ENCODE peak calls at places on chromosomes 16 and 17, in eight cellular contexts. One of them, this sample, is unnamed. For H3K27me3, the result is how much of the 10 kb centered on the place peaks cover.

GRCh38 chr17:81126281-81127132 is 38.8 kb upstream of the PVALEF start:
- DNase-seq in cardiac muscle cell: no peak
- DNase-seq in GM23338: no peak
- DNase-seq in K562: no peak
- DNase-seq in AG04450: no peak
- DNase-seq in uterus: no peak
- DNase-seq in CD8-positive, alpha-beta T cell: no peak
- DNase-seq in ovary: no peak
- DNase-seq in this sample: no peak

GRCh38 chr17:33039874-33040273 is 48.2 kb downstream of the SPACA3 start:
- DNase-seq in cardiac muscle cell: peak
- DNase-seq in GM23338: no peak
- DNase-seq in K562: no peak
- DNase-seq in AG04450: peak
- DNase-seq in uterus: no peak
- DNase-seq in CD8-positive, alpha-beta T cell: no peak
- DNase-seq in ovary: no peak
- DNase-seq in this sample: no peak

GRCh38 chr17:75078097-75079022 is 9.4 kb upstream of the SLC16A5 start:
- DNase-seq in cardiac muscle cell: peak
- DNase-seq in GM23338: no peak
- DNase-seq in K562: no peak
- DNase-seq in AG04450: peak
- DNase-seq in uterus: no peak
- DNase-seq in CD8-positive, alpha-beta T cell: no peak
- DNase-seq in ovary: no peak
- DNase-seq in this sample: no peak

GRCh38 chr16:22694887-22695382 is 119.0 kb upstream of the HS3ST2 start:
- DNase-seq in cardiac muscle cell: peak
- DNase-seq in GM23338: no peak
- DNase-seq in K562: no peak
- DNase-seq in AG04450: peak
- DNase-seq in uterus: peak
- DNase-seq in CD8-positive, alpha-beta T cell: no peak
- DNase-seq in ovary: no peak
- DNase-seq in this sample: no peak

GRCh38 chr16:54318941-54319340 is 32.4 kb upstream of the IRX3 start:
- DNase-seq in cardiac muscle cell: no peak
- DNase-seq in GM23338: no peak
- DNase-seq in K562: no peak
- DNase-seq in AG04450: no peak
- DNase-seq in uterus: no peak
- DNase-seq in CD8-positive, alpha-beta T cell: no peak
- DNase-seq in ovary: no peak
- DNase-seq in this sample: no peak

GRCh38 chr16:2467301-2468141 is 3.6 kb upstream of the NTN3 start:
- DNase-seq in cardiac muscle cell: peak
- DNase-seq in GM23338: peak
- DNase-seq in K562: no peak
- DNase-seq in AG04450: no peak
- DNase-seq in uterus: peak
- DNase-seq in CD8-positive, alpha-beta T cell: no peak
- DNase-seq in ovary: peak
- DNase-seq in this sample: no peak

GRCh38 chr16:53803451-53803850 is 99.5 kb downstream of the FTO start:
- DNase-seq in cardiac muscle cell: no peak
- DNase-seq in GM23338: no peak
- DNase-seq in K562: no peak
- DNase-seq in AG04450: no peak
- DNase-seq in uterus: no peak
- DNase-seq in CD8-positive, alpha-beta T cell: no peak
- DNase-seq in ovary: no peak
- DNase-seq in this sample: no peak

GRCh38 chr17:36602924-36603384 is 1.6 kb downstream of the MRM1 start:
- DNase-seq in cardiac muscle cell: peak
- DNase-seq in GM23338: peak
- DNase-seq in K562: peak
- DNase-seq in AG04450: peak
- DNase-seq in uterus: peak
- DNase-seq in CD8-positive, alpha-beta T cell: peak
- DNase-seq in ovary: peak
- DNase-seq in this sample: peak

GRCh38 chr17:47847341-47848197 is 3.4 kb downstream of the SP6 start:
- DNase-seq in cardiac muscle cell: no peak
- DNase-seq in GM23338: peak
- DNase-seq in K562: no peak
- DNase-seq in AG04450: no peak
- DNase-seq in uterus: no peak
- DNase-seq in CD8-positive, alpha-beta T cell: no peak
- DNase-seq in ovary: no peak
- DNase-seq in this sample: peak

GRCh38 chr17:6724009-6724408 is 10.8 kb upstream of the SLC13A5 start:
- DNase-seq in cardiac muscle cell: no peak
- DNase-seq in GM23338: no peak
- DNase-seq in K562: no peak
- DNase-seq in AG04450: no peak
- DNase-seq in uterus: no peak
- DNase-seq in CD8-positive, alpha-beta T cell: no peak
- DNase-seq in ovary: no peak
- DNase-seq in this sample: no peak

DNA sequence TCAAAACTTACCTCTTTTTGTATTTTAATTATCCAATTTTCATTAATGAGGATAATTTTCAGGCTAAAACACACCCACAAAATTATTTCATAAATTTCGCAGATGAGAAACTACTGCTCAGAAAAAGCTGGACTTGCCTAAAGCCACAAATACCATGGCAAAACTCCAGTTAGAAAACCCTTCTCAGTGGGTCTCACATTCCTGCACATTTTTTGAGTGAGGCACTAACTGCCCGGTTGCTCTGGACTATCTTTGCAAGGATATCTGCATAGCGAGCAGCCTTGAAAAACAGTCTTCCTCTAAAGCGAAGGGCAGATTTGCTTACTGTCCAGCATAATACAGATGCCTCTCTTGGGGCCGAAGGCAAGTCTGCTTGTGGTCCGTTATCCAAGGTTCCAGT is 9.8 kb downstream of the MPHOSPH6 start:
- DNase-seq in cardiac muscle cell: no peak
- DNase-seq in GM23338: no peak
- DNase-seq in K562: no peak
- DNase-seq in AG04450: no peak
- DNase-seq in uterus: no peak
- DNase-seq in CD8-positive, alpha-beta T cell: no peak
- DNase-seq in ovary: no peak
- DNase-seq in this sample: no peak
- H3K27me3 ChIP-seq in cardiac muscle cell: under half
- H3K27me3 ChIP-seq in GM23338: under half
- H3K27me3 ChIP-seq in K562: under half
- H3K27me3 ChIP-seq in AG04450: under half
- H3K27me3 ChIP-seq in uterus: under half
- H3K27me3 ChIP-seq in CD8-positive, alpha-beta T cell: under half
- H3K27me3 ChIP-seq in ovary: under half
- H3K27me3 ChIP-seq in this sample: under half

GRCh38 chr16:85199069-85199725 is 86.9 kb upstream of the CIBAR2 start:
- DNase-seq in cardiac muscle cell: no peak
- DNase-seq in GM23338: no peak
- DNase-seq in K562: no peak
- DNase-seq in AG04450: no peak
- DNase-seq in uterus: no peak
- DNase-seq in CD8-positive, alpha-beta T cell: no peak
- DNase-seq in ovary: no peak
- DNase-seq in this sample: no peak
- H3K27ac ChIP-seq in cardiac muscle cell: peak
- H3K27ac ChIP-seq in GM23338: no peak
- H3K27ac ChIP-seq in K562: no peak
- H3K27ac ChIP-seq in AG04450: peak
- H3K27ac ChIP-seq in uterus: no peak
- H3K27ac ChIP-seq in CD8-positive, alpha-beta T cell: no peak
- H3K27ac ChIP-seq in ovary: peak
- H3K27ac ChIP-seq in this sample: no peak

GRCh38 chr16:50442221-50442620 is 73.4 kb upstream of the BRD7 start:
- DNase-seq in cardiac muscle cell: no peak
- DNase-seq in GM23338: no peak
- DNase-seq in K562: no peak
- DNase-seq in AG04450: no peak
- DNase-seq in uterus: no peak
- DNase-seq in CD8-positive, alpha-beta T cell: no peak
- DNase-seq in ovary: no peak
- DNase-seq in this sample: no peak

GRCh38 chr16:50438041-50438437 is 69.3 kb upstream of the BRD7 start:
- DNase-seq in cardiac muscle cell: no peak
- DNase-seq in GM23338: no peak
- DNase-seq in K562: no peak
- DNase-seq in AG04450: no peak
- DNase-seq in uterus: no peak
- DNase-seq in CD8-positive, alpha-beta T cell: peak
- DNase-seq in ovary: no peak
- DNase-seq in this sample: no peak

GRCh38 chr16:50441758-50442157 is 73.0 kb upstream of the BRD7 start:
- DNase-seq in cardiac muscle cell: no peak
- DNase-seq in GM23338: peak
- DNase-seq in K562: no peak
- DNase-seq in AG04450: no peak
- DNase-seq in uterus: no peak
- DNase-seq in CD8-positive, alpha-beta T cell: no peak
- DNase-seq in ovary: no peak
- DNase-seq in this sample: no peak

GRCh38 chr16:50440531-50440930 is 71.7 kb upstream of the BRD7 start:
- DNase-seq in cardiac muscle cell: no peak
- DNase-seq in GM23338: no peak
- DNase-seq in K562: no peak
- DNase-seq in AG04450: no peak
- DNase-seq in uterus: no peak
- DNase-seq in CD8-positive, alpha-beta T cell: peak
- DNase-seq in ovary: no peak
- DNase-seq in this sample: no peak

DNA sequence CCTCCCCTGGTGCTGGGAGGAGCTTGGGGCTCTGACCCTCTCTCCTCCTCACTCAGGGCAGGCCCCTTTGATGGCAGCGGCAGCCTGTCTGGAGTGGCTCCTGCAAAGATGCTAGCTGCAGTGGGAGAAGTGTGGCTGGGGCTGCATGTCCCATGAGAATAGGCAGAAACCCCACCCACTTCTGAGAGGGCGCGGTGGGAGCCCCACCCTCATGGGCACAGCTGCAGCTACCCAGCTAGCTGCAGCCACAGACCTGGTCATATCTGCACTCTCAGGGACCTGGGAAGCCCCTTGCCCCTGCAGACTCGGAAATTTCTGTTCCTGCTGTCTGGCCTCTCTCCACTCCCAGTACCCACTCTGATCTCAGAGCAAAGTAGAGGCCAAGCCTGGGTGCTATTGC is 72.2 kb upstream of the BRD7 start:
- DNase-seq in cardiac muscle cell: no peak
- DNase-seq in GM23338: no peak
- DNase-seq in K562: no peak
- DNase-seq in AG04450: no peak
- DNase-seq in uterus: no peak
- DNase-seq in CD8-positive, alpha-beta T cell: no peak
- DNase-seq in ovary: no peak
- DNase-seq in this sample: no peak
- TF ChIP-seq CTCF in cardiac muscle cell: no peak
- TF ChIP-seq CTCF in GM23338: no peak
- TF ChIP-seq CTCF in K562: no peak
- TF ChIP-seq CTCF in AG04450: no peak
- TF ChIP-seq CTCF in uterus: no peak
- TF ChIP-seq CTCF in CD8-positive, alpha-beta T cell: no peak
- TF ChIP-seq CTCF in ovary: no peak
- TF ChIP-seq CTCF in this sample: no peak

DNA sequence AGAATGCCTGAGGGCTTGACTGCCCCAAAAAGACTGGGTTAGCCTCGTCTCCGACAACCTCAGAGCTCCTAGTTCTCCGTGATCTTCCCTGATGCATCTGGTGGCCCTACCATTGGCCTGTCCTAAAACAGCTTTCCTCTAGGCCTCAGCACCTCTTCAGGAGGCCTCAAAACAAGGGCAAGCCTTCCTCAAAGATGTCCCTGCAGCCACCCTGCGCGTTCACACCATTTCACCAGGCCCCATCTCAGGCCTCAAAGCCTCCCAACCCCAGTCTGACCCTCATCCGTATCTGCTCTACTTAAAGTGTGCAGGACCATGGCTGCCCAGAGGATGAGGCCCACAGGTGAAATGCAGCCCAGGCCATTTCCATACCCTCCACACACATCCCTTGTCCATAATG is 7.4 kb downstream of the ALOXE3 start:
- DNase-seq in cardiac muscle cell: no peak
- DNase-seq in GM23338: no peak
- DNase-seq in K562: no peak
- DNase-seq in AG04450: no peak
- DNase-seq in uterus: no peak
- DNase-seq in CD8-positive, alpha-beta T cell: no peak
- DNase-seq in ovary: no peak
- DNase-seq in this sample: no peak
- H3K27me3 ChIP-seq in cardiac muscle cell: half or more
- H3K27me3 ChIP-seq in GM23338: half or more
- H3K27me3 ChIP-seq in K562: under half
- H3K27me3 ChIP-seq in AG04450: half or more
- H3K27me3 ChIP-seq in uterus: under half
- H3K27me3 ChIP-seq in CD8-positive, alpha-beta T cell: under half
- H3K27me3 ChIP-seq in ovary: under half
- H3K27me3 ChIP-seq in this sample: under half

GRCh38 chr17:42049834-42050359 is 504 bp downstream of the C17orf113 start:
- DNase-seq in cardiac muscle cell: no peak
- DNase-seq in GM23338: no peak
- DNase-seq in K562: no peak
- DNase-seq in AG04450: no peak
- DNase-seq in uterus: no peak
- DNase-seq in CD8-positive, alpha-beta T cell: no peak
- DNase-seq in ovary: no peak
- DNase-seq in this sample: no peak
- H3K27ac ChIP-seq in cardiac muscle cell: no peak
- H3K27ac ChIP-seq in GM23338: no peak
- H3K27ac ChIP-seq in K562: no peak
- H3K27ac ChIP-seq in AG04450: no peak
- H3K27ac ChIP-seq in uterus: no peak
- H3K27ac ChIP-seq in CD8-positive, alpha-beta T cell: no peak
- H3K27ac ChIP-seq in ovary: peak
- H3K27ac ChIP-seq in this sample: no peak

DNA sequence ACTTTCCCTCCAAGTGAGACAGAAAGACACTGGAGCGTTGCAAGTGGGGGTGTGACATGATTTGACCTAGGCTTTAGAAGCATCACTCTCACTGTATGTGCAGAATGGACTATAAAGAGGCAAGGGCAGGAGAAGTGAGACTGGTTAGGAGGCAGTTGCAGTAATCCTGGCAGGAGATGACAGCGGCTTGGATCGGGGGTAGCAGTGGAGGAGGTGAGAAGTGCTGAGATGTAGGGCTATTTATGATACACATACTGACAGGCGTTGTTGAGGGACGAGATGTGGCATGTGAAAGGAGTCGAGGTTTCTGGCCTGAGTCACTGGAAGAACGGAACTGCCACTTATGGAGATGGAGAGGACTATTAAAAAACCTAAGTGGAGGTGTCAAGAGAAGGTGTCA is 145.4 kb downstream of the SPECC1 start:
- DNase-seq in cardiac muscle cell: no peak
- DNase-seq in GM23338: no peak
- DNase-seq in K562: no peak
- DNase-seq in AG04450: no peak
- DNase-seq in uterus: no peak
- DNase-seq in CD8-positive, alpha-beta T cell: no peak
- DNase-seq in ovary: no peak
- DNase-seq in this sample: no peak
- TF ChIP-seq CTCF in cardiac muscle cell: no peak
- TF ChIP-seq CTCF in GM23338: no peak
- TF ChIP-seq CTCF in K562: no peak
- TF ChIP-seq CTCF in AG04450: no peak
- TF ChIP-seq CTCF in uterus: no peak
- TF ChIP-seq CTCF in CD8-positive, alpha-beta T cell: no peak
- TF ChIP-seq CTCF in ovary: no peak
- TF ChIP-seq CTCF in this sample: no peak